ENCODE peak calls at places on chromosome 5, in six cellular contexts. One of them, this sample, is unnamed.

GRCh38 chr5:10705736-10706135 is 55.3 kb downstream of the DAP start:
- DNase-seq in hepatocyte: no peak
- DNase-seq in CD4-positive, alpha-beta memory T cell: no peak
- DNase-seq in psoas muscle: no peak
- DNase-seq in CD4-positive, CD25-positive, alpha-beta regulatory T cell: no peak
- DNase-seq in transverse colon: no peak
- DNase-seq in this sample: no peak

GRCh38 chr5:134132372-134133212 is 18.1 kb downstream of the TCF7 start:
- DNase-seq in hepatocyte: no peak
- DNase-seq in CD4-positive, alpha-beta memory T cell: peak; percentile 88
- DNase-seq in psoas muscle: peak; percentile 43
- DNase-seq in CD4-positive, CD25-positive, alpha-beta regulatory T cell: peak; percentile 81
- DNase-seq in transverse colon: no peak
- DNase-seq in this sample: no peak

GRCh38 chr5:85458319-85458718 is 1073.6 kb upstream of the EDIL3 start:
- DNase-seq in hepatocyte: no peak
- DNase-seq in CD4-positive, alpha-beta memory T cell: no peak
- DNase-seq in psoas muscle: no peak
- DNase-seq in CD4-positive, CD25-positive, alpha-beta regulatory T cell: no peak
- DNase-seq in transverse colon: no peak
- DNase-seq in this sample: peak; percentile 60

GRCh38 chr5:35651002-35651756 is 33.5 kb downstream of the SPEF2 start:
- DNase-seq in hepatocyte: peak; percentile 51
- DNase-seq in CD4-positive, alpha-beta memory T cell: peak; percentile 68
- DNase-seq in psoas muscle: no peak
- DNase-seq in CD4-positive, CD25-positive, alpha-beta regulatory T cell: peak; percentile 57
- DNase-seq in transverse colon: peak; percentile 24
- DNase-seq in this sample: no peak

GRCh38 chr5:149679876-149680809 is 50.0 kb upstream of the PPARGC1B start:
- DNase-seq in hepatocyte: no peak
- DNase-seq in CD4-positive, alpha-beta memory T cell: no peak
- DNase-seq in psoas muscle: peak; percentile 65
- DNase-seq in CD4-positive, CD25-positive, alpha-beta regulatory T cell: no peak
- DNase-seq in transverse colon: no peak
- DNase-seq in this sample: no peak

GRCh38 chr5:37888476-37888875 is 48.6 kb upstream of the GDNF start:
- DNase-seq in hepatocyte: no peak
- DNase-seq in CD4-positive, alpha-beta memory T cell: no peak
- DNase-seq in psoas muscle: no peak
- DNase-seq in CD4-positive, CD25-positive, alpha-beta regulatory T cell: no peak
- DNase-seq in transverse colon: no peak
- DNase-seq in this sample: no peak

GRCh38 chr5:372911-373709 is 51.6 kb downstream of the AHRR start:
- DNase-seq in hepatocyte: no peak
- DNase-seq in CD4-positive, alpha-beta memory T cell: no peak
- DNase-seq in psoas muscle: no peak
- DNase-seq in CD4-positive, CD25-positive, alpha-beta regulatory T cell: no peak
- DNase-seq in transverse colon: no peak
- DNase-seq in this sample: peak; percentile 56

GRCh38 chr5:59357421-59357977 is 536.0 kb downstream of the PDE4D start:
- DNase-seq in hepatocyte: peak; percentile 27
- DNase-seq in CD4-positive, alpha-beta memory T cell: no peak
- DNase-seq in psoas muscle: no peak
- DNase-seq in CD4-positive, CD25-positive, alpha-beta regulatory T cell: no peak
- DNase-seq in transverse colon: no peak
- DNase-seq in this sample: no peak

GRCh38 chr5:140608730-140609520 is 24.1 kb downstream of the CD14 start:
- DNase-seq in hepatocyte: no peak
- DNase-seq in CD4-positive, alpha-beta memory T cell: no peak
- DNase-seq in psoas muscle: no peak
- DNase-seq in CD4-positive, CD25-positive, alpha-beta regulatory T cell: peak; percentile 11
- DNase-seq in transverse colon: peak; percentile 80
- DNase-seq in this sample: no peak

GRCh38 chr5:53127107-53127506 is 17.6 kb upstream of the MOCS2 start:
- DNase-seq in hepatocyte: no peak
- DNase-seq in CD4-positive, alpha-beta memory T cell: no peak
- DNase-seq in psoas muscle: no peak
- DNase-seq in CD4-positive, CD25-positive, alpha-beta regulatory T cell: no peak
- DNase-seq in transverse colon: no peak
- DNase-seq in this sample: no peak

GRCh38 chr5:71882826-71883744 is 164.0 kb downstream of the CARTPT start:
- DNase-seq in hepatocyte: no peak
- DNase-seq in CD4-positive, alpha-beta memory T cell: no peak
- DNase-seq in psoas muscle: no peak
- DNase-seq in CD4-positive, CD25-positive, alpha-beta regulatory T cell: no peak
- DNase-seq in transverse colon: no peak
- DNase-seq in this sample: no peak

GRCh38 chr5:56981906-56982305 is 30.0 kb upstream of the MIER3 start:
- DNase-seq in hepatocyte: no peak
- DNase-seq in CD4-positive, alpha-beta memory T cell: no peak
- DNase-seq in psoas muscle: no peak
- DNase-seq in CD4-positive, CD25-positive, alpha-beta regulatory T cell: no peak
- DNase-seq in transverse colon: no peak
- DNase-seq in this sample: no peak

GRCh38 chr5:72472031-72472430 is 35.2 kb downstream of the ZNF366 start:
- DNase-seq in hepatocyte: no peak
- DNase-seq in CD4-positive, alpha-beta memory T cell: no peak
- DNase-seq in psoas muscle: no peak
- DNase-seq in CD4-positive, CD25-positive, alpha-beta regulatory T cell: no peak
- DNase-seq in transverse colon: no peak
- DNase-seq in this sample: no peak

GRCh38 chr5:150782850-150783249 is 4.3 kb downstream of the SMIM3 start:
- DNase-seq in hepatocyte: no peak
- DNase-seq in CD4-positive, alpha-beta memory T cell: no peak
- DNase-seq in psoas muscle: no peak
- DNase-seq in CD4-positive, CD25-positive, alpha-beta regulatory T cell: no peak
- DNase-seq in transverse colon: no peak
- DNase-seq in this sample: no peak
- H3K4me3 ChIP-seq in hepatocyte: no peak overlapping the region
- H3K4me3 ChIP-seq in CD4-positive, alpha-beta memory T cell: no peak overlapping the region
- H3K4me3 ChIP-seq in psoas muscle: peak overlapping the region; percentile 39
- H3K4me3 ChIP-seq in CD4-positive, CD25-positive, alpha-beta regulatory T cell: peak overlapping the region; percentile 64
- H3K4me3 ChIP-seq in transverse colon: peak overlapping the region; percentile 2
- H3K4me3 ChIP-seq in this sample: peak overlapping the region; percentile 86

DNA sequence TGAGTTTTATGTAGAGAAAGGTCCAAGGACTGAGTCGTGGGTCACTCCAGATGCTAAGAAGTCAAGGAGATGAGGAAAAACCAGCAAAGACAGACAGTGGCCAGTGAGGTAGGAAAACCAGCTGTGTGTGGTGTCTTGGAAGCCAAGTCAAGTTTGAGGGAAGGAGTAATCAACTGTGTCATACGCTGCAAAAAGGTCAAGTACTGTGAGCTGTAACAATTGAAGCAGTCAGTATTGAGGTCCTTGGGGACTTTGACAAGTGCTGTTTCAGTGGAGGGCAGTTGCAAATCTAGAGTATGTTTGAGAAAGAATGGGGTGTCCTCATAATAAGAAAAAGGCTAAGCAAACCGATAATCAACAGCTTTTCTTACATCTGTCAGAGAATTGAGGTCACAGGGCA is 18.1 kb downstream of the GNPDA1 start:
- DNase-seq in hepatocyte: no peak
- DNase-seq in CD4-positive, alpha-beta memory T cell: no peak
- DNase-seq in psoas muscle: no peak
- DNase-seq in CD4-positive, CD25-positive, alpha-beta regulatory T cell: no peak
- DNase-seq in transverse colon: no peak
- DNase-seq in this sample: no peak
- H3K27ac ChIP-seq in hepatocyte: no peak overlapping the region
- H3K27ac ChIP-seq in CD4-positive, alpha-beta memory T cell: no peak overlapping the region
- H3K27ac ChIP-seq in psoas muscle: no peak overlapping the region
- H3K27ac ChIP-seq in CD4-positive, CD25-positive, alpha-beta regulatory T cell: no peak overlapping the region
- H3K27ac ChIP-seq in transverse colon: no peak overlapping the region
- H3K27ac ChIP-seq in this sample: no peak overlapping the region

GRCh38 chr5:6583049-6583880 is 49.6 kb downstream of the NSUN2 start:
- DNase-seq in hepatocyte: peak; percentile 69
- DNase-seq in CD4-positive, alpha-beta memory T cell: no peak
- DNase-seq in psoas muscle: peak; percentile 67
- DNase-seq in CD4-positive, CD25-positive, alpha-beta regulatory T cell: peak; percentile 8
- DNase-seq in transverse colon: peak; percentile 27
- DNase-seq in this sample: no peak
- H3K4me3 ChIP-seq in hepatocyte: peak overlapping the region; percentile 29
- H3K4me3 ChIP-seq in CD4-positive, alpha-beta memory T cell: no peak overlapping the region
- H3K4me3 ChIP-seq in psoas muscle: peak overlapping the region; percentile 65
- H3K4me3 ChIP-seq in CD4-positive, CD25-positive, alpha-beta regulatory T cell: no peak overlapping the region
- H3K4me3 ChIP-seq in transverse colon: peak overlapping the region; percentile 44
- H3K4me3 ChIP-seq in this sample: peak overlapping the region; percentile 74

GRCh38 chr5:119270955-119271757 is 84.7 kb upstream of the TNFAIP8 start:
- DNase-seq in hepatocyte: no peak
- DNase-seq in CD4-positive, alpha-beta memory T cell: no peak
- DNase-seq in psoas muscle: no peak
- DNase-seq in CD4-positive, CD25-positive, alpha-beta regulatory T cell: no peak
- DNase-seq in transverse colon: no peak
- DNase-seq in this sample: no peak

GRCh38 chr5:119268387-119269060 is 87.3 kb upstream of the TNFAIP8 start:
- DNase-seq in hepatocyte: peak; percentile 97
- DNase-seq in CD4-positive, alpha-beta memory T cell: peak; percentile 91
- DNase-seq in psoas muscle: peak; percentile 97
- DNase-seq in CD4-positive, CD25-positive, alpha-beta regulatory T cell: peak; percentile 96
- DNase-seq in transverse colon: peak; percentile 99
- DNase-seq in this sample: peak; percentile 98

GRCh38 chr5:119270121-119270565 is 85.7 kb upstream of the TNFAIP8 start:
- DNase-seq in hepatocyte: no peak
- DNase-seq in CD4-positive, alpha-beta memory T cell: no peak
- DNase-seq in psoas muscle: no peak
- DNase-seq in CD4-positive, CD25-positive, alpha-beta regulatory T cell: peak; percentile 38
- DNase-seq in transverse colon: no peak
- DNase-seq in this sample: no peak

GRCh38 chr5:119267958-119268386 is 87.8 kb upstream of the TNFAIP8 start:
- DNase-seq in hepatocyte: peak; percentile 95
- DNase-seq in CD4-positive, alpha-beta memory T cell: peak; percentile 83
- DNase-seq in psoas muscle: peak; percentile 93
- DNase-seq in CD4-positive, CD25-positive, alpha-beta regulatory T cell: peak; percentile 89
- DNase-seq in transverse colon: peak; percentile 92
- DNase-seq in this sample: peak; percentile 97

DNA sequence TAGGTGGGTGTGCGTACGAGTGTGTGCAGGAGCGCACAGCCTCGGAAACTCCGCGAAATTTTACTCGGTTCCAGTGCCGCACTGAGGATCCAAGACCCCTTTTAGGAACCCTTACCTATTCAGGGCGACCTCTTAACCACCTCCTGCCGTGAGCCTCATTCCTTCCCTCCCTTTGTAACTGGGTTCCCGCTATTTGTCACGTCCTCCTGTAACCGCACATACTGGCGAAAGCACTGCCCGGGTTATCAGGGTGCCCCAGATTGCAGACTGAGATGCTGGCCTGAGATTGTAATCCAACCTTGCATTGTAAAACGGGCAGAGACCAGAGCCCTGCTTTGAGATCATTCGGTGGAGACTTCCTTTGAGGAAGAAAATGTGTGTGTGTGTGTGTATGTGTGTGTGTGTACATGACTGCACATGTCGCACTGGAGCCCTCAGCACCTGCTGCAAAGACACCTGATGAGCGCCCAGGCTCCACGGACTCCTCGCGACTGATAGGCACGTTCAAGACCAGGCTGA is 86.7 kb upstream of the TNFAIP8 start:
- DNase-seq in hepatocyte: peak; percentile 45
- DNase-seq in CD4-positive, alpha-beta memory T cell: peak; percentile 44
- DNase-seq in psoas muscle: peak; percentile 59
- DNase-seq in CD4-positive, CD25-positive, alpha-beta regulatory T cell: peak; percentile 69
- DNase-seq in transverse colon: peak; percentile 61
- DNase-seq in this sample: no peak
- H3K27ac ChIP-seq in hepatocyte: peak overlapping the region; percentile 93
- H3K27ac ChIP-seq in CD4-positive, alpha-beta memory T cell: peak overlapping the region; percentile 90
- H3K27ac ChIP-seq in psoas muscle: peak overlapping the region; percentile 80
- H3K27ac ChIP-seq in CD4-positive, CD25-positive, alpha-beta regulatory T cell: peak overlapping the region; percentile 88
- H3K27ac ChIP-seq in transverse colon: peak overlapping the region; percentile 96
- H3K27ac ChIP-seq in this sample: peak overlapping the region; percentile 87

GRCh38 chr5:75608886-75609285 is 2.4 kb upstream of the ANKDD1B start:
- DNase-seq in hepatocyte: no peak
- DNase-seq in CD4-positive, alpha-beta memory T cell: no peak
- DNase-seq in psoas muscle: no peak
- DNase-seq in CD4-positive, CD25-positive, alpha-beta regulatory T cell: no peak
- DNase-seq in transverse colon: no peak
- DNase-seq in this sample: no peak

GRCh38 chr5:75614165-75614564 is 2.9 kb downstream of the ANKDD1B start:
- DNase-seq in hepatocyte: no peak
- DNase-seq in CD4-positive, alpha-beta memory T cell: no peak
- DNase-seq in psoas muscle: no peak
- DNase-seq in CD4-positive, CD25-positive, alpha-beta regulatory T cell: no peak
- DNase-seq in transverse colon: no peak
- DNase-seq in this sample: no peak

GRCh38 chr5:75611324-75612210 is at the start of gene ANKDD1B:
- DNase-seq in hepatocyte: peak; percentile 55
- DNase-seq in CD4-positive, alpha-beta memory T cell: no peak
- DNase-seq in psoas muscle: peak; percentile 60
- DNase-seq in CD4-positive, CD25-positive, alpha-beta regulatory T cell: peak; percentile 8
- DNase-seq in transverse colon: peak; percentile 34
- DNase-seq in this sample: no peak

GRCh38 chr5:75610201-75610600 is 1.1 kb upstream of the ANKDD1B start:
- DNase-seq in hepatocyte: no peak
- DNase-seq in CD4-positive, alpha-beta memory T cell: no peak
- DNase-seq in psoas muscle: no peak
- DNase-seq in CD4-positive, CD25-positive, alpha-beta regulatory T cell: no peak
- DNase-seq in transverse colon: no peak
- DNase-seq in this sample: no peak

DNA sequence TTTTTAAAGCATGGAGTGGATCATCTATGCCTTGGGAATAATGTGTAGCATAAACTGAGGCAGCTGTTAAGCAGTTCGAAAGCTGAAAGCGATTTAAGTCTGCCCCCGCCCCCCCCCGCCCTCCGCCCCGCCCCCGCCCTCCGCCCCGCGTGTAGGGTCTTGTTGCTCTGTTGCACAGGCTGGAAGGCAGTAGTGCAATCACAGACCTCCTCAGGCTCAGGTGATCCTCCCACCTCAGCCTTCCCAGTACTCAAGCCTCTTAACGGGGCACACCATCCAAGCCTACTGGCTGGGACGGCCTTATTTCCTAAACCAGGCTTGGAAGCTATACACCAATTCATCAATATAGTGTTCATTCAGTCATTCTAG is 942 bp downstream of the ANKDD1B start:
- DNase-seq in hepatocyte: no peak
- DNase-seq in CD4-positive, alpha-beta memory T cell: no peak
- DNase-seq in psoas muscle: no peak
- DNase-seq in CD4-positive, CD25-positive, alpha-beta regulatory T cell: no peak
- DNase-seq in transverse colon: no peak
- DNase-seq in this sample: no peak
- H3K4me3 ChIP-seq in hepatocyte: peak overlapping the region; percentile 40
- H3K4me3 ChIP-seq in CD4-positive, alpha-beta memory T cell: no peak overlapping the region
- H3K4me3 ChIP-seq in psoas muscle: peak overlapping the region; percentile 58
- H3K4me3 ChIP-seq in CD4-positive, CD25-positive, alpha-beta regulatory T cell: peak overlapping the region; percentile 77
- H3K4me3 ChIP-seq in transverse colon: peak overlapping the region; percentile 80
- H3K4me3 ChIP-seq in this sample: peak overlapping the region; percentile 70

GRCh38 chr5:170475269-170476000 is 28.4 kb upstream of the KCNIP1 start:
- DNase-seq in hepatocyte: no peak
- DNase-seq in CD4-positive, alpha-beta memory T cell: no peak
- DNase-seq in psoas muscle: no peak
- DNase-seq in CD4-positive, CD25-positive, alpha-beta regulatory T cell: no peak
- DNase-seq in transverse colon: no peak
- DNase-seq in this sample: no peak
- H3K27ac ChIP-seq in hepatocyte: no peak overlapping the region
- H3K27ac ChIP-seq in CD4-positive, alpha-beta memory T cell: no peak overlapping the region
- H3K27ac ChIP-seq in psoas muscle: no peak overlapping the region
- H3K27ac ChIP-seq in CD4-positive, CD25-positive, alpha-beta regulatory T cell: no peak overlapping the region
- H3K27ac ChIP-seq in transverse colon: no peak overlapping the region
- H3K27ac ChIP-seq in this sample: no peak overlapping the region